ENCODE peak calls at places on chromosomes 5 and 9, in five cellular contexts. One of them, this sample, is unnamed. For H3K4me1, the result is how much of the 10 kb centered on the place peaks cover.

GRCh38 chr9:108002296-108003056 is 512.9 kb upstream of the KLF4 start:
- DNase-seq in A549: no peak
- DNase-seq in SK-N-SH: no peak
- DNase-seq in stomach: no peak
- DNase-seq in endodermal cell: no peak
- DNase-seq in this sample: no peak

GRCh38 chr5:170747851-170748250 is 35.7 kb upstream of the GABRP start:
- DNase-seq in SK-N-SH: peak
- DNase-seq in endodermal cell: peak
- DNase-seq in A549: peak
- DNase-seq in stomach: no peak
- DNase-seq in this sample: no peak

GRCh38 chr5:23007226-23007625 is 154.1 kb upstream of the CDH12 start:
- DNase-seq in A549: no peak
- DNase-seq in stomach: no peak
- DNase-seq in endodermal cell: no peak
- DNase-seq in SK-N-SH: no peak
- DNase-seq in this sample: no peak

GRCh38 chr5:177981296-177982071 is 14.6 kb downstream of the PROP1 start:
- DNase-seq in endodermal cell: no peak
- DNase-seq in stomach: no peak
- DNase-seq in A549: no peak
- DNase-seq in SK-N-SH: no peak
- DNase-seq in this sample: no peak

GRCh38 chr9:4553951-4554381 is 63.7 kb downstream of the SLC1A1 start:
- DNase-seq in A549: no peak
- DNase-seq in SK-N-SH: no peak
- DNase-seq in stomach: no peak
- DNase-seq in endodermal cell: no peak
- DNase-seq in this sample: no peak

GRCh38 chr9:37514999-37515398 is 29.3 kb downstream of the POLR1E start:
- DNase-seq in endodermal cell: no peak
- DNase-seq in stomach: no peak
- DNase-seq in A549: no peak
- DNase-seq in SK-N-SH: no peak
- DNase-seq in this sample: no peak

GRCh38 chr5:10860645-10861455 is 99.8 kb upstream of the DAP start:
- DNase-seq in endodermal cell: no peak
- DNase-seq in SK-N-SH: no peak
- DNase-seq in A549: no peak
- DNase-seq in stomach: no peak
- DNase-seq in this sample: no peak

GRCh38 chr5:57383093-57383861 is 99.3 kb downstream of the ACTBL2 start:
- DNase-seq in endodermal cell: peak
- DNase-seq in SK-N-SH: peak
- DNase-seq in A549: peak
- DNase-seq in stomach: no peak
- DNase-seq in this sample: no peak

GRCh38 chr5:14263700-14264099 is 120.6 kb downstream of the TRIO start:
- DNase-seq in A549: no peak
- DNase-seq in endodermal cell: no peak
- DNase-seq in SK-N-SH: no peak
- DNase-seq in stomach: no peak
- DNase-seq in this sample: no peak

GRCh38 chr9:19431361-19432171 is 22.8 kb downstream of the ACER2 start:
- DNase-seq in A549: no peak
- DNase-seq in stomach: no peak
- DNase-seq in endodermal cell: no peak
- DNase-seq in SK-N-SH: no peak
- DNase-seq in this sample: no peak

GRCh38 chr5:79031481-79031867 is 38.0 kb downstream of the DMGDH start:
- DNase-seq in endodermal cell: no peak
- DNase-seq in stomach: no peak
- DNase-seq in SK-N-SH: no peak
- DNase-seq in A549: no peak
- DNase-seq in this sample: no peak

GRCh38 chr5:1064383-1065142 is 47.3 kb downstream of the SLC12A7 start:
- DNase-seq in endodermal cell: no peak
- DNase-seq in SK-N-SH: peak
- DNase-seq in A549: no peak
- DNase-seq in stomach: no peak
- DNase-seq in this sample: no peak

GRCh38 chr9:127215266-127216209 is 49.0 kb upstream of the GARNL3 start:
- DNase-seq in endodermal cell: peak
- DNase-seq in A549: no peak
- DNase-seq in SK-N-SH: no peak
- DNase-seq in stomach: no peak
- DNase-seq in this sample: no peak

GRCh38 chr9:113632776-113633590 is 169.5 kb downstream of the RGS3 start:
- DNase-seq in endodermal cell: peak
- DNase-seq in stomach: no peak
- DNase-seq in A549: no peak
- DNase-seq in SK-N-SH: no peak
- DNase-seq in this sample: no peak

GRCh38 chr9:85900504-85901201 is 40.3 kb upstream of the NAA35 start:
- DNase-seq in A549: peak
- DNase-seq in stomach: no peak
- DNase-seq in endodermal cell: peak
- DNase-seq in SK-N-SH: peak
- DNase-seq in this sample: peak

GRCh38 chr5:179858241-179858585 is 404 bp downstream of the MRNIP start:
- DNase-seq in stomach: peak
- DNase-seq in endodermal cell: peak
- DNase-seq in A549: peak
- DNase-seq in SK-N-SH: peak
- DNase-seq in this sample: no peak

GRCh38 chr5:149063901-149064478 is 1.1 kb upstream of the SH3TC2 start:
- DNase-seq in SK-N-SH: no peak
- DNase-seq in endodermal cell: no peak
- DNase-seq in stomach: no peak
- DNase-seq in A549: no peak
- DNase-seq in this sample: no peak

GRCh38 chr9:93567271-93567959 is 9.0 kb upstream of the PHF2 start:
- DNase-seq in SK-N-SH: no peak
- DNase-seq in endodermal cell: peak
- DNase-seq in stomach: no peak
- DNase-seq in A549: no peak
- DNase-seq in this sample: no peak

GRCh38 chr5:139369181-139369580 is 13.9 kb downstream of the SLC23A1 start:
- DNase-seq in stomach: no peak
- DNase-seq in A549: no peak
- DNase-seq in SK-N-SH: no peak
- DNase-seq in endodermal cell: no peak
- DNase-seq in this sample: no peak

GRCh38 chr9:3292311-3292710 is 233.5 kb downstream of the RFX3 start:
- DNase-seq in stomach: no peak
- DNase-seq in SK-N-SH: no peak
- DNase-seq in A549: no peak
- DNase-seq in endodermal cell: no peak
- DNase-seq in this sample: no peak

GRCh38 chr5:43000198-43000840 is 39.8 kb downstream of the ANXA2R start:
- DNase-seq in endodermal cell: peak
- DNase-seq in stomach: no peak
- DNase-seq in SK-N-SH: no peak
- DNase-seq in A549: no peak
- DNase-seq in this sample: no peak

GRCh38 chr9:115494958-115495690 is 377.2 kb upstream of the TNC start:
- DNase-seq in A549: no peak
- DNase-seq in SK-N-SH: peak
- DNase-seq in stomach: no peak
- DNase-seq in endodermal cell: no peak
- DNase-seq in this sample: no peak

GRCh38 chr9:95732803-95733686 is 142.4 kb upstream of the ERCC6L2 start:
- DNase-seq in stomach: no peak
- DNase-seq in endodermal cell: no peak
- DNase-seq in A549: no peak
- DNase-seq in SK-N-SH: no peak
- DNase-seq in this sample: no peak

GRCh38 chr5:14953075-14953474 is 81.5 kb upstream of the ANKH start:
- DNase-seq in A549: no peak
- DNase-seq in SK-N-SH: no peak
- DNase-seq in endodermal cell: no peak
- DNase-seq in stomach: no peak
- DNase-seq in this sample: no peak

GRCh38 chr9:15935661-15936315 is 382.9 kb downstream of the CCDC171 start:
- DNase-seq in A549: no peak
- DNase-seq in endodermal cell: no peak
- DNase-seq in stomach: no peak
- DNase-seq in SK-N-SH: no peak
- DNase-seq in this sample: no peak

GRCh38 chr5:98489021-98489420 is 284.4 kb upstream of the RGMB start:
- DNase-seq in SK-N-SH: no peak
- DNase-seq in endodermal cell: no peak
- DNase-seq in stomach: no peak
- DNase-seq in A549: no peak
- DNase-seq in this sample: no peak

GRCh38 chr5:63401434-63402046 is 560.7 kb downstream of the HTR1A start:
- DNase-seq in A549: peak
- DNase-seq in SK-N-SH: peak
- DNase-seq in endodermal cell: peak
- DNase-seq in stomach: peak
- DNase-seq in this sample: peak

GRCh38 chr5:17794201-17794600 is 159.9 kb downstream of the TAF11L14 start:
- DNase-seq in endodermal cell: no peak
- DNase-seq in stomach: no peak
- DNase-seq in SK-N-SH: no peak
- DNase-seq in A549: no peak
- DNase-seq in this sample: no peak

GRCh38 chr9:18673179-18673578 is 199.2 kb downstream of the ADAMTSL1 start:
- DNase-seq in stomach: no peak
- DNase-seq in endodermal cell: no peak
- DNase-seq in SK-N-SH: no peak
- DNase-seq in A549: no peak
- DNase-seq in this sample: no peak

GRCh38 chr9:136963751-136964150 is 11.7 kb downstream of the LCN12 start:
- DNase-seq in stomach: no peak
- DNase-seq in endodermal cell: no peak
- DNase-seq in A549: no peak
- DNase-seq in SK-N-SH: no peak
- DNase-seq in this sample: no peak

GRCh38 chr9:130924448-130924788 is 14.6 kb downstream of the FIBCD1 start:
- DNase-seq in A549: no peak
- DNase-seq in stomach: no peak
- DNase-seq in SK-N-SH: no peak
- DNase-seq in endodermal cell: no peak
- DNase-seq in this sample: no peak
- H3K4me1 ChIP-seq in A549: under half
- H3K4me1 ChIP-seq in stomach: under half
- H3K4me1 ChIP-seq in SK-N-SH: under half
- H3K4me1 ChIP-seq in endodermal cell: under half
- H3K4me1 ChIP-seq in this sample: under half

DNA sequence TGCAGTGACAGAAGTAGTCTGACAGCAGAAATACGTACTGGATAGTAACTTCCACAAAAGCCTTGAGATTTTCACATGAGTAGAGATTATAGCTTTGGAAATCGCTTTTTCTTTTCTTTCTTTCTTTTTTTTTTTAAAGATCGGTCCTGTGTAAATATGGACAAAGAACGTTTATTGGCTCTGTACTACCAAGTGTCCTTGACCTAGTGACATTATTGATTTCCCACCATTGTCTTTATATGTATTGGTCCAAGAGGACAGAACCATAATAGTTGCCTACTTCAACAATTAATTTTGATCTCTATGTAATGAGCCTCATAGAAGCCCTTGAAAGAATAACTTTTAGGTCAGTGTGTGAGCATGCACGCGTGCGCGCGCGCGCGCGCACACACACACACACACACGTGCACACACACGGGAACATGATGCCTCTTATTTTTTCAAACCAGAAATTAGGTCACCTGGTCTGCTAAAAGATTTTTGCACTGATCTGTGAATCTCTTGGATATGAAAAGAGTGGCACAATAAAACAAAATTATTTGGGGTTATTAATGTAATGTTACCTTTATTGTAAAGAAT is 516.8 kb downstream of the PSAT1 start:
- DNase-seq in A549: no peak
- DNase-seq in stomach: no peak
- DNase-seq in endodermal cell: no peak
- DNase-seq in SK-N-SH: no peak
- DNase-seq in this sample: no peak
- H3K4me3 ChIP-seq in A549: no peak
- H3K4me3 ChIP-seq in stomach: no peak
- H3K4me3 ChIP-seq in endodermal cell: no peak
- H3K4me3 ChIP-seq in SK-N-SH: no peak
- H3K4me3 ChIP-seq in this sample: no peak

DNA sequence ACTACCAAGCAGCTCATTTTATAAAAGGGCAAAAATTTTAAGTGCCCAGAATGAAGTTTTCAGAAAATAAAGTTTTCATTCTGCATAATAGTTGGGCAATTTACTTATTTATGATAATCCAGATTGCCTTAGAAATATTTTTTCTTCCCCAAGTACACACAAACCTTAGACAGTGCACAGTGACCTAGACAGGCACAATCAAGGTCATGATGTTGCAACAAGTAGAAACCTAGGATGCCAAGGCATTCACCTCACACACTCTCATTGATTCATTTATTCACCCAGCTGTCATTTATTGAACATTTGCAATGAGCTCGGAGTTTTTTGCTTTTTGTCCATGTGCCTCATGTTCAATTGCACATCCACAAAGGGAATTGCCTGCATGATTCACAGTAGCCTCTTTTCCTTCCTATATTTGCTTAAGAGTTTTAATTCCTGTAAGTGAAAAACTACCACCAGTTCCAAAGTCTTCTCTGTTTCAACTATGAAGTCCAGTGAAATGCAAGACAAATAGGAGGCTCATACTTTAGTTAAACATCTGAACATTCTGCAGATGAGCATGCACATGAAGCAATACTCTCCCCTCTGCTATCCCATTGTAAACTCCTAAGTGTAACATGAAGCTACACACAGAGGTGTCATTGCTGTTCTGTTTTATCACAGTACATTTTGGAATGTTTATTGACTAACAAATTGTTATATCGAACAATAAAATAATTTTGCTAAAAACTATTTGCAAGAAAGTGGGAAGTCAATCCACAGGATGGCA is 122.9 kb downstream of the HINT1 start:
- DNase-seq in stomach: no peak
- DNase-seq in endodermal cell: no peak
- DNase-seq in A549: no peak
- DNase-seq in SK-N-SH: no peak
- DNase-seq in this sample: no peak
- H3K4me1 ChIP-seq in stomach: under half
- H3K4me1 ChIP-seq in endodermal cell: under half
- H3K4me1 ChIP-seq in A549: under half
- H3K4me1 ChIP-seq in SK-N-SH: under half
- H3K4me1 ChIP-seq in this sample: under half

DNA sequence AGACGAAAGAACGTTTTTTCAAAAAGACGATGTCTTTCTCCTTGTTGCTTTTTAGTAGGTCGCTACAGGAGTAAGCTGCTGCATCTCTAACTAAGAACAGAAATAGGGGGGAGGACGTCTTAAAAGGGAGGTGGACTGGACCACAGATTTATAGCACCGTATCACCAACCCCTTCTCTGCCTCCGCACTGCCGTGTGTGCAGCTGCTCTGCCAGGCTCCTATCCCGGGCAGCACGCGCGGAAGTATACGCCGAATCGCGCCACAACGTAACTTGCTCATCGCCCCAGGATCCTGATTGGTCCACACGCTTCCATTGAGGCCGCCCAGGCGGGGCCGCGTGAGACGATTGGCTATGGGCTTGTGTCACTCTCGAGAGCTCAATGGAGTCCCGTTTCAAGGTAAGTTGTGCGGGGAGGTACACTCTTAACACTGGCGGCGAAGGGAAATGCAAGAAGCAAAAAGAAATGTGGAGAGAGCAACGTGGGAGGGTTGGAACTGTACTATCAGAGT is at the start of gene ELAVL2:
- DNase-seq in A549: peak
- DNase-seq in SK-N-SH: peak
- DNase-seq in stomach: peak
- DNase-seq in endodermal cell: peak
- DNase-seq in this sample: peak
- H3K4me3 ChIP-seq in A549: peak
- H3K4me3 ChIP-seq in SK-N-SH: peak
- H3K4me3 ChIP-seq in stomach: peak
- H3K4me3 ChIP-seq in endodermal cell: peak
- H3K4me3 ChIP-seq in this sample: peak